ENCODE peak calls at places on chromosomes 3 and 15, in five cellular contexts. C, D, T, Q and U are unnamed samples.

GRCh38 chr3:106610362-106610997 is 741.7 kb upstream of the CBLB start:
- DNase-seq in C (no peak), D (peak), T (no peak), Q (no peak), U (no peak)

GRCh38 chr3:127226946-127227842 is 34.3 kb downstream of the PRR23E start:
- DNase-seq in C (no peak), D (peak), T (peak), Q (no peak), U (no peak)

GRCh38 chr3:63863150-63864007 is at the start of the genes ATXN7 and THOC7:
- DNase-seq in C (peak), D (no peak), T (peak), Q (peak), U (peak)

GRCh38 chr3:11661052-11661656 is 17.4 kb upstream of the VGLL4 start:
- DNase-seq in C (no peak), D (no peak), T (peak), Q (peak), U (no peak)

GRCh38 chr3:11438636-11439035 is 166.4 kb downstream of the ATG7 start:
- DNase-seq in C (no peak), D (no peak), T (no peak), Q (no peak), U (no peak)

GRCh38 chr15:100021653-100022052 is 288.4 kb upstream of the LYSMD4 start:
- DNase-seq in C (no peak), D (no peak), T (no peak), Q (no peak), U (no peak)

GRCh38 chr3:178367817-178368617 is 168.2 kb upstream of the KCNMB2 start:
- DNase-seq in C (no peak), D (peak), T (no peak), Q (no peak), U (no peak)

GRCh38 chr3:165193392-165194268 is 2.6 kb downstream of the SLITRK3 start:
- DNase-seq in C (no peak), D (no peak), T (no peak), Q (no peak), U (no peak)

GRCh38 chr3:129599607-129600006 is 6.9 kb downstream of the PLXND1 start:
- DNase-seq in C (no peak), D (no peak), T (no peak), Q (no peak), U (peak)

GRCh38 chr15:72178976-72179585 is 18.5 kb downstream of the GRAMD2A start:
- DNase-seq in C (no peak), D (no peak), T (no peak), Q (no peak), U (no peak)

GRCh38 chr3:63886843-63887242 is 23.2 kb downstream of the ATXN7 start:
- DNase-seq in C (no peak), D (no peak), T (no peak), Q (no peak), U (no peak)

GRCh38 chr3:108914774-108915641 is 38.7 kb downstream of the GUCA1C start:
- DNase-seq in C (peak), D (peak), T (peak), Q (peak), U (no peak)

GRCh38 chr15:77840962-77841361 is 208.2 kb upstream of the LINGO1 start:
- DNase-seq in C (no peak), D (no peak), T (peak), Q (peak), U (no peak)

GRCh38 chr15:88872706-88873105 is 22.6 kb downstream of the HAPLN3 start:
- DNase-seq in C (no peak), D (no peak), T (peak), Q (no peak), U (no peak)

GRCh38 chr3:127730171-127730570 is 57.4 kb downstream of the ABTB1 start:
- DNase-seq in C (no peak), D (no peak), T (no peak), Q (no peak), U (no peak)

GRCh38 chr3:13282528-13282985 is 137.6 kb downstream of the NUP210 start:
- DNase-seq in C (no peak), D (no peak), T (peak), Q (no peak), U (no peak)

GRCh38 chr3:169350228-169350627 is 313.3 kb downstream of the MECOM start:
- DNase-seq in C (no peak), D (no peak), T (no peak), Q (no peak), U (no peak)

GRCh38 chr3:150409527-150410310 is 1.6 kb downstream of the TSC22D2 start:
- DNase-seq in C (peak), D (peak), T (peak), Q (peak), U (peak)

GRCh38 chr3:58192076-58192475 is 18.7 kb downstream of the DNASE1L3 start:
- DNase-seq in C (no peak), D (no peak), T (no peak), Q (no peak), U (no peak)

GRCh38 chr15:37137221-37137620 is 36.9 kb upstream of the MEIS2 start:
- DNase-seq in C (no peak), D (no peak), T (no peak), Q (no peak), U (no peak)

GRCh38 chr3:197407053-197407452 is 108.6 kb upstream of the DLG1 start:
- DNase-seq in C (no peak), D (no peak), T (no peak), Q (no peak), U (no peak)